ENCODE peak calls at places on chromosomes 12 and 14, in ten cellular contexts. T is posterior cingulate gyrus; Y is dermis microvascular lymphatic vessel endothelial cell; L is NCI-H1105; F is activated T-helper 1 cell treated with anti-CD3 and anti-CD28 coated beads, Interleukin-2, amount 50 U/mL, for 16 hours; J is cardiac fibroblast; X is cardiac muscle cell; B is AG04449; A is SW 1271; E is psoas muscle. S is an unnamed sample.
A peak's percentile ranks its signal among the peaks of the same experiment; 100 is the strongest.

GRCh38 chr12:2691001-2691339 is 103.8 kb upstream of the FKBP4 start:
- DNase-seq in F (peak; percentile 39), T (no peak), B (no peak), L (peak; percentile 76), X (peak; percentile 30), A (no peak), E (no peak), Y (peak; percentile 17), J (no peak), S (no peak)

GRCh38 chr14:74516451-74517155 is 23.0 kb downstream of the ISCA2 start:
- DNase-seq in X (no peak), J (no peak), T (no peak), L (no peak), A (no peak), B (no peak), Y (no peak), F (no peak), E (no peak), S (no peak)

GRCh38 chr14:61174395-61175386 is 106.4 kb downstream of the TMEM30B start:
- DNase-seq in Y (no peak), F (no peak), A (no peak), E (no peak), T (no peak), J (peak; percentile 74), B (no peak), L (no peak), X (no peak), S (no peak)

GRCh38 chr14:74048291-74048690 is 29.1 kb downstream of the BBOF1 start:
- DNase-seq in L (no peak), T (no peak), B (no peak), A (no peak), J (peak; percentile 19), F (no peak), Y (no peak), X (peak; percentile 7), E (no peak), S (peak; percentile 10)

GRCh38 chr14:77212933-77213656 is 31.5 kb downstream of the TMEM63C start:
- DNase-seq in T (peak; percentile 66), J (peak; percentile 29), X (peak; percentile 69), Y (peak; percentile 22), B (no peak), F (no peak), L (peak; percentile 72), A (peak; percentile 40), E (no peak), S (peak; percentile 72)

GRCh38 chr14:92093320-92093719 is 13.1 kb downstream of the ATXN3 start:
- DNase-seq in F (no peak), E (no peak), L (no peak), B (no peak), X (no peak), A (peak; percentile 14), J (no peak), T (no peak), Y (peak; percentile 6), S (no peak)

GRCh38 chr12:121053706-121054105 is 14.7 kb upstream of the OASL start:
- DNase-seq in B (no peak), E (no peak), X (no peak), F (no peak), A (no peak), L (no peak), T (no peak), Y (no peak), J (no peak), S (no peak)

GRCh38 chr12:54587315-54587821 is 1.1 kb downstream of the PPP1R1A start:
- DNase-seq in L (no peak), E (peak; percentile 44), F (no peak), Y (no peak), X (peak; percentile 88), J (no peak), A (no peak), B (no peak), T (no peak), S (peak; percentile 70)

GRCh38 chr12:45285717-45286116 is 69.8 kb downstream of the ANO6 start:
- DNase-seq in B (no peak), F (no peak), E (no peak), A (no peak), X (no peak), T (no peak), L (no peak), Y (no peak), J (no peak), S (no peak)

GRCh38 chr14:103870144-103870876 is 22.9 kb upstream of the PPP1R13B start:
- DNase-seq in E (no peak), F (no peak), A (no peak), J (no peak), B (no peak), T (no peak), Y (no peak), X (no peak), L (no peak), S (no peak)

GRCh38 chr14:71408362-71409035 is 501.2 kb downstream of the PCNX1 start:
- DNase-seq in Y (no peak), J (peak; percentile 51), T (no peak), F (no peak), A (no peak), B (no peak), E (no peak), L (no peak), X (no peak), S (no peak)